ENCODE peak calls at places on chromosomes 3 and 15, in five cellular contexts. S, D, O, H and L are unnamed samples.

GRCh38 chr15:47717036-47717611 is at the start of gene SEMA6D:
- DNase-seq in S (no peak), D (peak), O (peak), H (no peak), L (peak)

GRCh38 chr3:9685216-9686049 is 18.2 kb upstream of the CPNE9 start:
- DNase-seq in S (no peak), D (no peak), O (no peak), H (no peak), L (no peak)

GRCh38 chr3:47664519-47664918 is 85.9 kb upstream of the CSPG5 start:
- DNase-seq in S (no peak), D (no peak), O (peak), H (no peak), L (no peak)

GRCh38 chr15:58321034-58321433 is 110.8 kb upstream of the LIPC start:
- DNase-seq in S (no peak), D (no peak), O (no peak), H (no peak), L (no peak)

GRCh38 chr3:177602601-177603136 is 405.4 kb upstream of the TBL1XR1 start:
- DNase-seq in S (no peak), D (no peak), O (no peak), H (no peak), L (no peak)

GRCh38 chr3:125141596-125142417 is 70.7 kb downstream of the SLC12A8 start:
- DNase-seq in S (peak), D (peak), O (no peak), H (no peak), L (no peak)

GRCh38 chr3:110332591-110332990 is 739.0 kb upstream of the NECTIN3 start:
- DNase-seq in S (no peak), D (no peak), O (no peak), H (no peak), L (no peak)

GRCh38 chr3:15309662-15310335 is 22.6 kb downstream of the SH3BP5 start:
- DNase-seq in S (no peak), D (peak), O (no peak), H (no peak), L (peak)

GRCh38 chr3:82163907-82164520 is 402.6 kb upstream of the GBE1 start:
- DNase-seq in S (no peak), D (no peak), O (peak), H (peak), L (no peak)

GRCh38 chr3:50237133-50237651 is 1.2 kb downstream of the GNAI2 start:
- DNase-seq in S (no peak), D (peak), O (no peak), H (no peak), L (no peak)

GRCh38 chr15:90560229-90560771 is 30.6 kb downstream of the CRTC3 start:
- DNase-seq in S (no peak), D (no peak), O (no peak), H (peak), L (no peak)

GRCh38 chr15:74857671-74858365 is 14.9 kb upstream of the ULK3 start:
- DNase-seq in S (no peak), D (no peak), O (no peak), H (no peak), L (no peak)

GRCh38 chr3:186090884-186091283 is 18.0 kb downstream of the ETV5 start:
- DNase-seq in S (no peak), D (no peak), O (no peak), H (no peak), L (no peak)

GRCh38 chr15:41990691-41991090 is 18.3 kb upstream of the EHD4 start:
- DNase-seq in S (no peak), D (no peak), O (no peak), H (no peak), L (no peak)

GRCh38 chr3:148723591-148723990 is 25.9 kb downstream of the AGTR1 start:
- DNase-seq in S (no peak), D (no peak), O (no peak), H (peak), L (no peak)

GRCh38 chr15:39692464-39693327 is 89.9 kb downstream of the FSIP1 start:
- DNase-seq in S (no peak), D (peak), O (no peak), H (no peak), L (peak)

GRCh38 chr15:74725845-74726773 is 781 bp upstream of the CYP1A1 start:
- DNase-seq in S (peak), D (no peak), O (peak), H (no peak), L (no peak)

GRCh38 chr3:9951962-9952805 is at the start of gene PRRT3:
- DNase-seq in S (peak), D (peak), O (peak), H (no peak), L (no peak)

GRCh38 chr3:118137783-118138182 is 896.9 kb downstream of the IGSF11 start:
- DNase-seq in S (no peak), D (no peak), O (no peak), H (no peak), L (no peak)

GRCh38 chr15:83698294-83698693 is 44.4 kb downstream of the ADAMTSL3 start:
- DNase-seq in S (no peak), D (no peak), O (no peak), H (no peak), L (no peak)

GRCh38 chr3:16550676-16551341 is 37.3 kb upstream of the RFTN1 start:
- DNase-seq in S (peak), D (peak), O (peak), H (peak), L (peak)

GRCh38 chr15:88529021-88529630 is 17.4 kb downstream of the DET1 start:
- DNase-seq in S (no peak), D (no peak), O (no peak), H (no peak), L (no peak)

GRCh38 chr3:52085883-52086282 is 29.5 kb upstream of the DUSP7 start:
- DNase-seq in S (no peak), D (no peak), O (no peak), H (no peak), L (no peak)

GRCh38 chr3:129872107-129872506 is 21.4 kb downstream of the TMCC1 start:
- DNase-seq in S (no peak), D (no peak), O (no peak), H (no peak), L (no peak)

GRCh38 chr3:66948853-66949252 is 49.3 kb upstream of the KBTBD8 start:
- DNase-seq in S (no peak), D (no peak), O (no peak), H (no peak), L (no peak)

GRCh38 chr3:180036678-180037455 is at the start of gene PEX5L:
- DNase-seq in S (no peak), D (peak), O (no peak), H (no peak), L (peak)

GRCh38 chr3:9136746-9137434 is 112.6 kb downstream of the SRGAP3 start:
- DNase-seq in S (no peak), D (no peak), O (no peak), H (no peak), L (no peak)

GRCh38 chr15:56351957-56352506 is 13.2 kb upstream of the TEX9 start:
- DNase-seq in S (no peak), D (no peak), O (no peak), H (no peak), L (no peak)

GRCh38 chr3:66121288-66121687 is 82.6 kb upstream of the MAGI1 start:
- DNase-seq in S (no peak), D (no peak), O (no peak), H (no peak), L (no peak)

GRCh38 chr3:167662919-167663400 is 9.2 kb upstream of the WDR49 start:
- DNase-seq in S (no peak), D (no peak), O (no peak), H (no peak), L (no peak)

GRCh38 chr3:186108106-186108940 is 566 bp downstream of the ETV5 start:
- DNase-seq in S (no peak), D (peak), O (peak), H (no peak), L (no peak)

GRCh38 chr3:56989434-56990294 is 70.8 kb upstream of the SPATA12 start:
- DNase-seq in S (no peak), D (no peak), O (no peak), H (no peak), L (no peak)

GRCh38 chr3:7733933-7734332 is 767.7 kb upstream of the LMCD1 start:
- DNase-seq in S (no peak), D (no peak), O (no peak), H (no peak), L (no peak)

GRCh38 chr15:69031013-69032001 is 16.8 kb downstream of the NOX5 start:
- DNase-seq in S (no peak), D (no peak), O (no peak), H (no peak), L (peak)

GRCh38 chr15:31402511-31403056 is 75.9 kb downstream of the KLF13 start:
- DNase-seq in S (no peak), D (no peak), O (no peak), H (no peak), L (no peak)

GRCh38 chr3:23880703-23881339 is 36.0 kb downstream of the NKIRAS1 start:
- DNase-seq in S (no peak), D (no peak), O (no peak), H (no peak), L (no peak)

GRCh38 chr15:71780349-71780976 is 29.9 kb upstream of the NR2E3 start:
- DNase-seq in S (no peak), D (no peak), O (peak), H (no peak), L (peak)

GRCh38 chr3:72143322-72143721 is 358.4 kb upstream of the PROK2 start:
- DNase-seq in S (no peak), D (no peak), O (no peak), H (no peak), L (no peak)